ENCODE peak calls at places on chromosomes 6 and 20, in six cellular contexts. E is GM12878, A is SK-N-SH, D is K562, Z is HepG2, F is H1. U is an unnamed sample.

GRCh38 chr20:36167826-36168634 is 13.5 kb downstream of the EPB41L1 start:
- DNase-seq in E (no peak), A (no peak), D (peak; percentile 54), Z (no peak), F (no peak), U (no peak)

GRCh38 chr6:4615231-4615630 is 161.0 kb upstream of the CDYL start:
- DNase-seq in E (no peak), A (no peak), D (no peak), Z (no peak), F (no peak), U (no peak)

GRCh38 chr6:6715465-6715864 is 126.9 kb downstream of the LY86 start:
- DNase-seq in E (no peak), A (no peak), D (no peak), Z (no peak), F (no peak), U (no peak)

GRCh38 chr6:166960609-166960978 is 4.2 kb upstream of the RNASET2 start:
- DNase-seq in E (no peak), A (no peak), D (no peak), Z (no peak), F (no peak), U (no peak)

GRCh38 chr20:1448081-1448627 is 18.5 kb downstream of the NSFL1C start:
- DNase-seq in E (no peak), A (no peak), D (no peak), Z (no peak), F (no peak), U (no peak)

GRCh38 chr20:63178889-63179751 is 36.8 kb downstream of the YTHDF1 start:
- DNase-seq in E (no peak), A (peak; percentile 82), D (peak; percentile 83), Z (no peak), F (no peak), U (no peak)

GRCh38 chr6:100493206-100493888 is 28.6 kb upstream of the SIM1 start:
- DNase-seq in E (no peak), A (no peak), D (no peak), Z (no peak), F (no peak), U (no peak)

GRCh38 chr20:54111460-54111859 is 41.1 kb upstream of the BCAS1 start:
- DNase-seq in E (no peak), A (no peak), D (no peak), Z (no peak), F (no peak), U (no peak)

GRCh38 chr20:32562495-32562911 is 22.6 kb downstream of the NOL4L start:
- DNase-seq in E (no peak), A (peak; percentile 70), D (no peak), Z (peak; percentile 47), F (no peak), U (no peak)

GRCh38 chr6:2351807-2352431 is 106.5 kb upstream of the GMDS start:
- DNase-seq in E (no peak), A (no peak), D (no peak), Z (no peak), F (no peak), U (no peak)

GRCh38 chr6:36491378-36491965 is 48.7 kb downstream of the KCTD20 start:
- DNase-seq in E (no peak), A (no peak), D (no peak), Z (peak; percentile 80), F (no peak), U (no peak)
- H3K27ac ChIP-seq in E (no peak overlapping the region), A (no peak overlapping the region), D (no peak overlapping the region), Z (no peak overlapping the region), F (no peak overlapping the region), U (no peak overlapping the region)

GRCh38 chr6:148969271-148969666 is 222.4 kb downstream of the UST start:
- DNase-seq in E (no peak), A (no peak), D (no peak), Z (no peak), F (no peak), U (no peak)

GRCh38 chr6:148968636-148969270 is 221.9 kb downstream of the UST start:
- DNase-seq in E (no peak), A (no peak), D (no peak), Z (peak; percentile 20), F (no peak), U (no peak)

GRCh38 chr6:148971027-148971927 is 224.4 kb downstream of the UST start:
- DNase-seq in E (no peak), A (no peak), D (no peak), Z (no peak), F (no peak), U (no peak)

GRCh38 chr6:148967546-148967945 is 220.7 kb downstream of the UST start:
- DNase-seq in E (no peak), A (no peak), D (no peak), Z (no peak), F (no peak), U (no peak)

GRCh38 chr6:148969679-148970078 is 222.8 kb downstream of the UST start:
- DNase-seq in E (no peak), A (no peak), D (no peak), Z (no peak), F (no peak), U (no peak)
- TF ChIP-seq GABPA in E (no peak), A (no peak), D (no peak), Z (no peak), F (no peak), U (no peak)

GRCh38 chr6:34284563-34285545 is 36.0 kb upstream of the SMIM29 start:
- DNase-seq in E (no peak), A (no peak), D (peak; percentile 80), Z (no peak), F (no peak), U (peak; percentile 99)
- H3K27ac ChIP-seq in E (no peak overlapping the region), A (no peak overlapping the region), D (peak overlapping the region; percentile 7), Z (no peak overlapping the region), F (no peak overlapping the region), U (peak overlapping the region; percentile 83)

DNA sequence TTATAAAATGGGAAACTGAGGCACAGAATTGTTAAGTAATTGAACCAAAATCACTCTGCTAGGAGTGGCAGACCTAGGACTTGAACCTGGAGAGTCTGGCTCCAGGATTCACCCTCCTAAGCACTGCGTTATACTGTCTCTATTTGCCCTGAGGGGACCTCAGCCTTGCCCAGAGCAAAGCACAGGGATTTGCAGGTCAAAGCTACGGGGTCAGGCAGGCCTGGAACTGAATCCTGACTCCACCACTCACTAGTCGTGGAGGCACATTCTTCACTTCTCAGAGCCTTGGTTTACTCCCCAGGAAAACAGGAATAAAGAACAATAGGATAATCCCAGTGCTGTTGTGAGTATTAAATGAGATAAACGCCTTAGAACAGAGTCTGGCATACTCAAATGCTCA is 19.4 kb downstream of the KCNK15 start:
- DNase-seq in E (no peak), A (no peak), D (no peak), Z (no peak), F (no peak), U (no peak)
- TF ChIP-seq GABPA in E (no peak), A (no peak), D (no peak), Z (no peak), F (no peak), U (no peak)

GRCh38 chr6:20877008-20877937 is 343.0 kb downstream of the CDKAL1 start:
- DNase-seq in E (peak; percentile 89), A (no peak), D (no peak), Z (peak; percentile 93), F (no peak), U (no peak)
- H3K27ac ChIP-seq in E (peak overlapping the region; percentile 80), A (peak overlapping the region; percentile 44), D (no peak overlapping the region), Z (peak overlapping the region; percentile 70), F (no peak overlapping the region), U (no peak overlapping the region)

GRCh38 chr6:29976588-29977424 is 34.5 kb downstream of the HLA-A start:
- DNase-seq in E (peak; percentile 13), A (peak; percentile 80), D (peak; percentile 68), Z (peak; percentile 77), F (no peak), U (no peak)
- TF ChIP-seq GABPA in E (no peak), A (no peak), D (no peak), Z (no peak), F (no peak), U (no peak)

U was measured in HL-60.